ENCODE peak calls at places on chromosomes 7 and 10, in five cellular contexts. M, O, Y, Q and N are unnamed samples.

GRCh38 chr10:24444337-24444736 is 235.4 kb downstream of the KIAA1217 start:
- DNase-seq in O (peak; percentile 96), Y (no peak), Q (no peak), M (no peak), N (no peak)

GRCh38 chr10:3471927-3472704 is 299.5 kb upstream of the PITRM1 start:
- DNase-seq in Q (peak; percentile 45), M (no peak), Y (no peak), O (no peak), N (no peak)

GRCh38 chr7:133873187-133873586 is 254.0 kb upstream of the LRGUK start:
- DNase-seq in O (no peak), M (no peak), Q (no peak), Y (no peak), N (no peak)

GRCh38 chr7:4277936-4278335 is 404.2 kb upstream of the FOXK1 start:
- DNase-seq in Q (no peak), O (no peak), M (no peak), Y (no peak), N (peak; percentile 21)

GRCh38 chr10:102522874-102523249 is 19.1 kb downstream of the SUFU start:
- DNase-seq in Y (no peak), M (no peak), O (no peak), Q (no peak), N (no peak)

GRCh38 chr7:47400741-47401206 is 181.1 kb downstream of the TNS3 start:
- DNase-seq in Q (no peak), M (no peak), Y (no peak), O (no peak), N (no peak)

GRCh38 chr10:55822096-55822495 is 539.0 kb downstream of the ZWINT start:
- DNase-seq in O (no peak), Y (no peak), Q (no peak), M (no peak), N (no peak)

GRCh38 chr7:79820387-79820786 is 314.2 kb upstream of the GNAI1 start:
- DNase-seq in Y (peak; percentile 70), O (peak; percentile 85), M (peak; percentile 45), Q (peak; percentile 9), N (no peak)

GRCh38 chr7:2757904-2758672 is 70.1 kb downstream of the AMZ1 start:
- DNase-seq in M (peak; percentile 55), Y (peak; percentile 90), Q (no peak), O (peak; percentile 99), N (no peak)

GRCh38 chr10:72104472-72105097 is 16.2 kb upstream of the SPOCK2 start:
- DNase-seq in O (no peak), M (no peak), Q (no peak), Y (no peak), N (no peak)

GRCh38 chr10:29257106-29257783 is 31.6 kb upstream of the LYZL1 start:
- DNase-seq in Y (peak; percentile 84), O (peak; percentile 86), M (peak; percentile 62), Q (no peak), N (peak; percentile 81)

GRCh38 chr7:102455596-102455995 is 9.1 kb downstream of the ALKBH4 start:
- DNase-seq in Y (no peak), M (no peak), Q (no peak), O (no peak), N (no peak)

GRCh38 chr10:122099562-122099961 is 110.6 kb downstream of the TACC2 start:
- DNase-seq in Y (no peak), O (no peak), Q (no peak), M (no peak), N (no peak)

GRCh38 chr7:115410972-115411686 is 489.2 kb downstream of the MDFIC start:
- DNase-seq in Q (no peak), M (no peak), Y (no peak), O (no peak), N (no peak)

GRCh38 chr10:7787150-7787856 is 490 bp downstream of the KIN start:
- DNase-seq in Q (no peak), Y (peak; percentile 26), O (peak; percentile 24), M (no peak), N (no peak)

GRCh38 chr10:78957471-78958039 is 111.2 kb upstream of the ZMIZ1 start:
- DNase-seq in M (no peak), O (peak; percentile 53), Q (no peak), Y (no peak), N (no peak)

GRCh38 chr10:114499630-114500190 is 95.4 kb upstream of the AFAP1L2 start:
- DNase-seq in Y (peak; percentile 83), Q (no peak), M (no peak), O (no peak), N (no peak)

GRCh38 chr10:62063795-62064472 is 162.4 kb downstream of the ARID5B start:
- DNase-seq in Y (no peak), O (peak; percentile 65), M (no peak), Q (no peak), N (no peak)

GRCh38 chr7:36236073-36236472 is 83.0 kb downstream of the EEPD1 start:
- DNase-seq in Y (no peak), Q (no peak), M (no peak), O (no peak), N (no peak)

GRCh38 chr10:49569031-49569765 is 30.3 kb upstream of the ERCC6 start:
- DNase-seq in M (no peak), O (peak; percentile 51), Q (no peak), Y (no peak), N (no peak)

GRCh38 chr10:71562884-71563283 is 156.7 kb downstream of the C10orf105 start:
- DNase-seq in M (no peak), Y (no peak), O (no peak), Q (no peak), N (no peak)

GRCh38 chr7:5086256-5086655 is 40.6 kb downstream of the RBAK start:
- DNase-seq in M (no peak), O (no peak), Q (no peak), Y (no peak), N (no peak)

GRCh38 chr7:158186406-158186805 is 401.2 kb downstream of the PTPRN2 start:
- DNase-seq in Y (no peak), Q (no peak), M (no peak), O (no peak), N (no peak)

GRCh38 chr7:158190756-158191155 is 396.9 kb downstream of the PTPRN2 start:
- DNase-seq in Q (no peak), M (no peak), O (no peak), Y (no peak), N (no peak)

GRCh38 chr7:158185653-158186052 is 402.0 kb downstream of the PTPRN2 start:
- DNase-seq in M (no peak), O (no peak), Q (no peak), Y (no peak), N (no peak)

GRCh38 chr7:158188676-158189075 is 398.9 kb downstream of the PTPRN2 start:
- DNase-seq in M (no peak), Q (no peak), Y (no peak), O (no peak), N (no peak)

DNA sequence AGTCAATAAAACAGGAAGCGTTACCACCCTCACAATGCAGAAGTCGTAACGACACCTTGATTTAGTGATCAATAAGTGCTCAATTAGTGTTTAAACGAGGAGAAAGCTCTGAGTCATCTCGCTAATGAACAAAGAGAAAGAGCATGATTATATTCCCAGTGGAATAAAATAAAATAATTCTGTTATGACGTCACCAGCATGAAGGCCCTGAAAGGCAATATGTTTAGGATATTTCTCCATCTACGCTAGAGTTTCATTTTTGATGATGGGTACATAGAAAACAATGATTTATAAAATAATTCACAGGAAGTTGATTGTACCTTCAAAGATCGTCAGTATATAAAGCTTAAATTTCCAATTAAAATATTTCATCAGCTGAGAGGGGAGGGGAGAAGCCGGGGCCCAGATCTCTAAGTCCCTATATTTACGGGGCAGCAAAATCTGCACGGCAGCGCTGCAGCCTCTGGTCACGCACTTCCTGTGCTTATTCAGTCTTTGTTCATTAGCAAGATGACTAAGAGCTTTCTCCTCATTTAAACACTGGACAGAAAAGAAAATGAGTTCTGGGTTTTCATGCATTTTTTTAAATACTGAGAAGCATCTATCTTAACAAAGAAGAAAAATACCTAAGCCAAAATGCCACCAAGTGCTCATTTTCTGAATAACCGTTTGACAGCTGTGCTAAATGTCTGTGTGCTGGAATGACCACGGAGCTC is 400.4 kb downstream of the PTPRN2 start:
- DNase-seq in Y (no peak), O (no peak), Q (no peak), M (no peak), N (no peak)
- H3K9me3 ChIP-seq in Y (no peaks in the 10 kb centered on the region), O (peaks cover 52% of the 10 kb centered on the region), Q (no peaks in the 10 kb centered on the region), M (no peaks in the 10 kb centered on the region), N (peaks cover 16% of the 10 kb centered on the region)

DNA sequence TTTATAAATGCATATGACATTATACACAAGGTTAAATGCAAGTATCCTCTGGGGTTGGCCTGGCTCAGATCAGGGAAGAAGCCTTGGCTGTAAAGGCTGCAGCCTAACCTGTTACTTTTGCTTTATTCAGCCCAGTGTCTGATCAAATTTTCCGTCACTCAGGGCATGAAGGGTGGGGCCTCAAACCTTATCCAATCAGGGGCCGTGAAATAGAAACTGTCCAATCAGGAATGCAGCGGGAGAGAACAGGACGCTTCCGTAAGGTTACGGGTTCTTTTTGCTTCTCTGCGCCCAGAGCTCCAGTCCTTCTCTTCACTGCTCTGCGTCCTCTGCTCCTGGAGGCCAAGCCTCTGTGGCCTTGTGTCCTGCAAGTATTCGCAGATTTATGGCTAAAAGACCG is at the start of gene ZNF716:
- DNase-seq in Y (no peak), M (no peak), O (no peak), Q (no peak), N (no peak)
- H3K9me3 ChIP-seq in Y (no peaks in the 10 kb centered on the region), M (no peaks in the 10 kb centered on the region), O (peaks cover 2% of the 10 kb centered on the region), Q (no peaks in the 10 kb centered on the region), N (peaks cover 15% of the 10 kb centered on the region)

DNA sequence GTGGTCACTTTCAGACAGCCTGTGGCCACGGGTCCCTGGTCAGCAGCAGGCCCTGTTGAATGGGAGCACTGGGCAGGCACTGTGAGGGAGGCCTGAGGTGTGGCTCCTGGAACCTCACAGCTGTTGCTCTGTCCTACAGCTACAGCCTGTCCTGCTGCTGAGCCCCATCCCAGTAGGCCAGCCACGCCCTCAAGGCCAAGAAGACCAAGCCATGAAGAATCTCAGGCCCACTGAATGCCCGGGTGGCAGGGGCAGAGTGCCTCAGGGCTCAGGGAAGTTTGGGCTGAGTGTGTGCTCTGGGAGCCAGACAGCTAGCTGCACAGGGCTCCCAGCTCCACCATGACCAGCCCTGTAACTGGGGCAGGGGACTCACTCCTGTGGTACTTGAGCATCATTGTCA is 363.5 kb upstream of the NUPR2 start:
- DNase-seq in O (no peak), Y (no peak), M (no peak), Q (no peak), N (no peak)
- H3K9me3 ChIP-seq in O (peaks cover 57% of the 10 kb centered on the region), Y (peaks cover 3% of the 10 kb centered on the region), M (no peaks in the 10 kb centered on the region), Q (peaks cover 15% of the 10 kb centered on the region), N (peaks cover 45% of the 10 kb centered on the region)

GRCh38 chr7:157537056-157537455 is 200.3 kb downstream of the DNAJB6 start:
- DNase-seq in M (no peak), O (no peak), Y (no peak), Q (no peak), N (peak; percentile 17)
- H3K9me3 ChIP-seq in M (no peaks in the 10 kb centered on the region), O (peaks cover 40% of the 10 kb centered on the region), Y (no peaks in the 10 kb centered on the region), Q (peaks cover 15% of the 10 kb centered on the region), N (no peaks in the 10 kb centered on the region)